ENCODE peak calls at places on chromosomes 6 and 20, in eight cellular contexts. C, J, O, Q, M, A, U and L are unnamed samples.

GRCh38 chr20:48146303-48146702 is 361.0 kb upstream of the SULF2 start:
- DNase-seq in U (no peak), Q (no peak), M (no peak), J (no peak), O (no peak), C (no peak), A (no peak), L (no peak)

GRCh38 chr20:19913927-19914614 is 103.1 kb upstream of the NAA20 start:
- DNase-seq in O (no peak), J (no peak), A (no peak), C (no peak), Q (no peak), U (no peak), M (no peak), L (no peak)

GRCh38 chr6:97282238-97282725 is 734 bp downstream of the MMS22L start:
- DNase-seq in Q (peak), U (no peak), C (no peak), J (no peak), M (no peak), O (no peak), A (no peak), L (peak)

GRCh38 chr6:117352466-117353081 is 73.2 kb downstream of the ROS1 start:
- DNase-seq in A (no peak), Q (peak), M (no peak), J (no peak), C (no peak), O (no peak), U (no peak), L (no peak)

GRCh38 chr20:50366270-50367103 is 143.7 kb upstream of the PTPN1 start:
- DNase-seq in M (peak), A (peak), O (peak), Q (no peak), C (no peak), U (no peak), J (no peak), L (no peak)

GRCh38 chr6:30329331-30329730 is 2.6 kb downstream of the TRIM39 start:
- DNase-seq in C (no peak), Q (no peak), A (no peak), O (no peak), M (no peak), J (no peak), U (no peak), L (no peak)

GRCh38 chr20:46894579-46894958 is at the start of gene EYA2:
- DNase-seq in C (peak), U (no peak), A (no peak), Q (no peak), J (no peak), O (no peak), M (no peak), L (peak)

GRCh38 chr6:20211941-20212391 is 303 bp downstream of the MBOAT1 start:
- DNase-seq in M (no peak), A (peak), O (no peak), C (no peak), J (no peak), Q (peak), U (peak), L (peak)

GRCh38 chr20:55533601-55534000 is 471.7 kb downstream of the CBLN4 start:
- DNase-seq in J (no peak), C (no peak), Q (no peak), O (no peak), M (no peak), A (no peak), U (no peak), L (no peak)

GRCh38 chr20:50645253-50646068 is 45.9 kb downstream of the RIPOR3 start:
- DNase-seq in U (peak), M (peak), Q (peak), O (peak), C (peak), J (peak), A (peak), L (peak)

GRCh38 chr6:128882991-128883571 is at the start of gene LAMA2:
- DNase-seq in A (no peak), U (peak), C (peak), Q (no peak), M (peak), O (peak), J (no peak), L (peak)

GRCh38 chr6:89139509-89140346 is 6.1 kb upstream of the PM20D2 start:
- DNase-seq in O (no peak), J (no peak), C (no peak), M (no peak), Q (no peak), U (no peak), A (no peak), L (no peak)